ENCODE peak calls at places on chromosomes 7 and 10, in eight cellular contexts. M, J, S, N, F, Q, U and Y are unnamed samples.

GRCh38 chr10:99733366-99733765 is 1.3 kb downstream of the CUTC start:
- DNase-seq in M (no peak), J (no peak), S (no peak), N (no peak), F (no peak), Q (no peak), U (no peak), Y (no peak)

GRCh38 chr7:149811221-149811620 is 27.0 kb upstream of the ZNF862 start:
- DNase-seq in M (no peak), J (no peak), S (no peak), N (no peak), F (no peak), Q (no peak), U (no peak), Y (no peak)

GRCh38 chr7:1532456-1533254 is 2.2 kb downstream of the MAFK start:
- DNase-seq in M (peak; percentile 67), J (peak; percentile 96), S (peak; percentile 87), N (no peak), F (peak; percentile 57), Q (no peak), U (peak; percentile 56), Y (peak; percentile 98)

GRCh38 chr10:68153473-68154210 is 44.4 kb downstream of the MYPN start:
- DNase-seq in M (no peak), J (peak; percentile 15), S (no peak), N (peak; percentile 62), F (no peak), Q (peak; percentile 15), U (no peak), Y (peak; percentile 100)

GRCh38 chr10:119208553-119208940 is 1.2 kb downstream of the GRK5 start:
- DNase-seq in M (no peak), J (no peak), S (no peak), N (no peak), F (no peak), Q (no peak), U (no peak), Y (no peak)

GRCh38 chr10:103281753-103282152 is 4.8 kb downstream of the INA start:
- DNase-seq in M (no peak), J (no peak), S (no peak), N (peak; percentile 13), F (no peak), Q (peak; percentile 14), U (no peak), Y (no peak)

GRCh38 chr10:14952851-14953451 is 945 bp downstream of the DCLRE1C start:
- DNase-seq in M (no peak), J (peak; percentile 47), S (no peak), N (no peak), F (no peak), Q (no peak), U (no peak), Y (peak; percentile 16)

GRCh38 chr10:117137031-117137910 is 799 bp downstream of the VAX1 start:
- DNase-seq in M (no peak), J (no peak), S (no peak), N (no peak), F (no peak), Q (no peak), U (no peak), Y (no peak)

GRCh38 chr7:47291461-47292051 is 290.4 kb downstream of the TNS3 start:
- DNase-seq in M (no peak), J (peak; percentile 51), S (no peak), N (no peak), F (no peak), Q (no peak), U (no peak), Y (peak; percentile 99)

GRCh38 chr10:91010952-91011351 is 90.1 kb upstream of the ANKRD1 start:
- DNase-seq in M (no peak), J (no peak), S (no peak), N (no peak), F (no peak), Q (no peak), U (no peak), Y (no peak)

GRCh38 chr10:36344240-36344639 is 702.1 kb upstream of the FZD8 start:
- DNase-seq in M (no peak), J (no peak), S (no peak), N (no peak), F (no peak), Q (no peak), U (no peak), Y (peak; percentile 63)

GRCh38 chr7:836429-836828 is 4.2 kb downstream of the SUN1 start:
- DNase-seq in M (no peak), J (no peak), S (no peak), N (no peak), F (no peak), Q (no peak), U (no peak), Y (peak; percentile 27)

GRCh38 chr10:1178506-1178905 is 122.3 kb downstream of the WDR37 start:
- DNase-seq in M (no peak), J (no peak), S (peak; percentile 24), N (no peak), F (no peak), Q (no peak), U (no peak), Y (no peak)